ENCODE peak calls at places on chromosomes 1 and 21, in eight cellular contexts. One of them, this sample, is unnamed.

GRCh38 chr1:111643097-111643496 is 23.5 kb downstream of the RAP1A start:
- DNase-seq in stomach: no peak
- DNase-seq in endothelial cell: no peak
- DNase-seq in GM12865: no peak
- DNase-seq in progenitor cell of endocrine pancreas: no peak
- DNase-seq in lower leg skin: no peak
- DNase-seq in ascending aorta: no peak
- DNase-seq in AG09309: no peak
- DNase-seq in this sample: no peak

GRCh38 chr21:46289655-46290178 is 3.6 kb downstream of the YBEY start:
- DNase-seq in stomach: no peak
- DNase-seq in endothelial cell: no peak
- DNase-seq in GM12865: peak
- DNase-seq in progenitor cell of endocrine pancreas: no peak
- DNase-seq in lower leg skin: no peak
- DNase-seq in ascending aorta: no peak
- DNase-seq in AG09309: no peak
- DNase-seq in this sample: no peak

GRCh38 chr21:29342394-29342957 is 43.8 kb downstream of the BACH1 start:
- DNase-seq in stomach: no peak
- DNase-seq in endothelial cell: no peak
- DNase-seq in GM12865: peak
- DNase-seq in progenitor cell of endocrine pancreas: no peak
- DNase-seq in lower leg skin: peak
- DNase-seq in ascending aorta: peak
- DNase-seq in AG09309: peak
- DNase-seq in this sample: no peak

GRCh38 chr21:40020651-40021050 is 153.4 kb downstream of the PCP4 start:
- DNase-seq in stomach: no peak
- DNase-seq in endothelial cell: no peak
- DNase-seq in GM12865: no peak
- DNase-seq in progenitor cell of endocrine pancreas: no peak
- DNase-seq in lower leg skin: no peak
- DNase-seq in ascending aorta: no peak
- DNase-seq in AG09309: no peak
- DNase-seq in this sample: peak

GRCh38 chr1:172882385-172882784 is 168.4 kb downstream of the TNFSF18 start:
- DNase-seq in stomach: no peak
- DNase-seq in endothelial cell: no peak
- DNase-seq in GM12865: no peak
- DNase-seq in progenitor cell of endocrine pancreas: no peak
- DNase-seq in lower leg skin: no peak
- DNase-seq in ascending aorta: no peak
- DNase-seq in AG09309: no peak
- DNase-seq in this sample: no peak

GRCh38 chr1:151837841-151838490 is 1.7 kb downstream of the C2CD4D start:
- DNase-seq in stomach: no peak
- DNase-seq in endothelial cell: no peak
- DNase-seq in GM12865: peak
- DNase-seq in progenitor cell of endocrine pancreas: no peak
- DNase-seq in lower leg skin: no peak
- DNase-seq in ascending aorta: no peak
- DNase-seq in AG09309: no peak
- DNase-seq in this sample: no peak

GRCh38 chr1:39407889-39408640 is 83.4 kb upstream of the BMP8A start:
- DNase-seq in stomach: no peak
- DNase-seq in endothelial cell: no peak
- DNase-seq in GM12865: no peak
- DNase-seq in progenitor cell of endocrine pancreas: no peak
- DNase-seq in lower leg skin: no peak
- DNase-seq in ascending aorta: no peak
- DNase-seq in AG09309: no peak
- DNase-seq in this sample: no peak

GRCh38 chr21:44300262-44300959 is 558 bp downstream of the PFKL start:
- DNase-seq in stomach: peak
- DNase-seq in endothelial cell: peak
- DNase-seq in GM12865: peak
- DNase-seq in progenitor cell of endocrine pancreas: peak
- DNase-seq in lower leg skin: peak
- DNase-seq in ascending aorta: no peak
- DNase-seq in AG09309: no peak
- DNase-seq in this sample: no peak

GRCh38 chr1:25487628-25488027 is 55.8 kb upstream of the LDLRAP1 start:
- DNase-seq in stomach: no peak
- DNase-seq in endothelial cell: peak
- DNase-seq in GM12865: peak
- DNase-seq in progenitor cell of endocrine pancreas: no peak
- DNase-seq in lower leg skin: no peak
- DNase-seq in ascending aorta: no peak
- DNase-seq in AG09309: no peak
- DNase-seq in this sample: no peak

GRCh38 chr1:12414444-12415238 is 184.8 kb downstream of the VPS13D start:
- DNase-seq in stomach: no peak
- DNase-seq in endothelial cell: no peak
- DNase-seq in GM12865: no peak
- DNase-seq in progenitor cell of endocrine pancreas: no peak
- DNase-seq in lower leg skin: no peak
- DNase-seq in ascending aorta: no peak
- DNase-seq in AG09309: no peak
- DNase-seq in this sample: no peak

GRCh38 chr1:82064701-82065100 is 264.0 kb downstream of the ADGRL2 start:
- DNase-seq in stomach: no peak
- DNase-seq in endothelial cell: no peak
- DNase-seq in GM12865: no peak
- DNase-seq in progenitor cell of endocrine pancreas: no peak
- DNase-seq in lower leg skin: no peak
- DNase-seq in ascending aorta: no peak
- DNase-seq in AG09309: no peak
- DNase-seq in this sample: no peak

DNA sequence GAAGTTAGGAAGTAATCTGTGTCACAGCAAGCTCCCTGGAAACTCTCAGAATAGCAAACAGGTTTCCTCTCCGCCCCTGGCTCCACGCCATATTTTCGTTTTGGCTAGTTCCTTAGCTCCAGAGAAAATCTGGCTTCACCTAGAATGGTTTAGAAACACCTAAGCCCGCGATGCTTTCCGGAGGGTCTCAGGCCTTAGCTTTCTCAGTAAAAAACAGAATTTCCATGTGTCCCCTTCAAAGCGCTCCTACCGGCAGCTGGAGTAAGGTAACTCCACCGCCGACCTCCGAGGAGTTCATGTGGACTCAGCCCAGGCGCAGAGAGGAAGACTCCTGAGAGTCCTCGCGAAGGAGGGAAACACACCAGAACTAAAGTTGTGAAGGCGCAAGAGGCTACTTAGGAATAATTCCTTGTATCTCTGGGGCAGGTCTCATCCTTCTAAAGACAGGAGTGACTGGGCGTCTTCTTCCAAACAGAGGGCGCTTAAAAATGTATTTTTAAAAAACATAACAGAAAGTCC is 406 bp downstream of the KIAA0040 start:
- DNase-seq in stomach: peak
- DNase-seq in endothelial cell: no peak
- DNase-seq in GM12865: peak
- DNase-seq in progenitor cell of endocrine pancreas: no peak
- DNase-seq in lower leg skin: peak
- DNase-seq in ascending aorta: no peak
- DNase-seq in AG09309: no peak
- DNase-seq in this sample: no peak
- TF ChIP-seq CTCF in stomach: no peak
- TF ChIP-seq CTCF in endothelial cell: no peak
- TF ChIP-seq CTCF in GM12865: no peak
- TF ChIP-seq CTCF in progenitor cell of endocrine pancreas: no peak
- TF ChIP-seq CTCF in lower leg skin: no peak
- TF ChIP-seq CTCF in ascending aorta: no peak
- TF ChIP-seq CTCF in AG09309: no peak
- TF ChIP-seq CTCF in this sample: no peak

GRCh38 chr1:2168090-2168489 is 26.5 kb downstream of the FAAP20 start:
- DNase-seq in stomach: no peak
- DNase-seq in endothelial cell: no peak
- DNase-seq in GM12865: no peak
- DNase-seq in progenitor cell of endocrine pancreas: no peak
- DNase-seq in lower leg skin: no peak
- DNase-seq in ascending aorta: no peak
- DNase-seq in AG09309: no peak
- DNase-seq in this sample: no peak

GRCh38 chr1:2168535-2168934 is 26.0 kb downstream of the FAAP20 start:
- DNase-seq in stomach: no peak
- DNase-seq in endothelial cell: no peak
- DNase-seq in GM12865: no peak
- DNase-seq in progenitor cell of endocrine pancreas: no peak
- DNase-seq in lower leg skin: no peak
- DNase-seq in ascending aorta: no peak
- DNase-seq in AG09309: no peak
- DNase-seq in this sample: no peak

GRCh38 chr1:2165636-2166035 is 28.9 kb downstream of the FAAP20 start:
- DNase-seq in stomach: no peak
- DNase-seq in endothelial cell: no peak
- DNase-seq in GM12865: no peak
- DNase-seq in progenitor cell of endocrine pancreas: no peak
- DNase-seq in lower leg skin: no peak
- DNase-seq in ascending aorta: no peak
- DNase-seq in AG09309: no peak
- DNase-seq in this sample: no peak

GRCh38 chr1:2166254-2166653 is 28.3 kb downstream of the FAAP20 start:
- DNase-seq in stomach: no peak
- DNase-seq in endothelial cell: no peak
- DNase-seq in GM12865: no peak
- DNase-seq in progenitor cell of endocrine pancreas: no peak
- DNase-seq in lower leg skin: no peak
- DNase-seq in ascending aorta: no peak
- DNase-seq in AG09309: no peak
- DNase-seq in this sample: no peak

DNA sequence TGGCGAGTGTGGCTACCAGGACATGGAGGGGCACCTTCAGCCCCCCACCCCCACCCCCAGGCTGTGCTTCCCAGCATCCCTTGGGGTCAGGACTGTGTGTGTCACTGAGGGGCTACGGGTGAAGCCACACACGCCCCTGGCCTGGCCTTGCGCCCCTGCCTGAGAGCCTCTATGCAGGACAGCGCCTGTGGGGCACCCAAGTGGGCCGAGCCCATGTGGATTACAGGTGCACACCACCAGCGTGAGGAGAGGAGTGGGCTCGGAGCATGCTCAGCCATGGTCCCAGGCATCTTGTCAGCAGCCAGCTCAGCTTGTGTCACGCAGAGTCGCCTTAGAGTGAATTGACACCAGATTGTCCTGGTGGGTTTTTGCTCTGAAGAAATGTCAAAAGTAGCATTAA is 27.9 kb downstream of the FAAP20 start:
- DNase-seq in stomach: no peak
- DNase-seq in endothelial cell: no peak
- DNase-seq in GM12865: no peak
- DNase-seq in progenitor cell of endocrine pancreas: no peak
- DNase-seq in lower leg skin: no peak
- DNase-seq in ascending aorta: no peak
- DNase-seq in AG09309: no peak
- DNase-seq in this sample: no peak
- TF ChIP-seq CTCF in stomach: no peak
- TF ChIP-seq CTCF in endothelial cell: no peak
- TF ChIP-seq CTCF in GM12865: no peak
- TF ChIP-seq CTCF in progenitor cell of endocrine pancreas: no peak
- TF ChIP-seq CTCF in lower leg skin: no peak
- TF ChIP-seq CTCF in ascending aorta: no peak
- TF ChIP-seq CTCF in AG09309: no peak
- TF ChIP-seq CTCF in this sample: no peak

GRCh38 chr1:183025782-183026774 is 2.9 kb downstream of the LAMC1 start:
- DNase-seq in stomach: no peak
- DNase-seq in endothelial cell: no peak
- DNase-seq in GM12865: peak
- DNase-seq in progenitor cell of endocrine pancreas: no peak
- DNase-seq in lower leg skin: no peak
- DNase-seq in ascending aorta: no peak
- DNase-seq in AG09309: no peak
- DNase-seq in this sample: no peak
- TF ChIP-seq CTCF in stomach: no peak
- TF ChIP-seq CTCF in endothelial cell: no peak
- TF ChIP-seq CTCF in GM12865: no peak
- TF ChIP-seq CTCF in progenitor cell of endocrine pancreas: no peak
- TF ChIP-seq CTCF in lower leg skin: no peak
- TF ChIP-seq CTCF in ascending aorta: no peak
- TF ChIP-seq CTCF in AG09309: no peak
- TF ChIP-seq CTCF in this sample: no peak

GRCh38 chr1:21334214-21335087 is 44.2 kb upstream of the ECE1 start:
- DNase-seq in stomach: peak
- DNase-seq in endothelial cell: peak
- DNase-seq in GM12865: peak
- DNase-seq in progenitor cell of endocrine pancreas: no peak
- DNase-seq in lower leg skin: peak
- DNase-seq in ascending aorta: peak
- DNase-seq in AG09309: peak
- DNase-seq in this sample: peak

GRCh38 chr1:21333824-21334213 is 43.6 kb upstream of the ECE1 start:
- DNase-seq in stomach: no peak
- DNase-seq in endothelial cell: no peak
- DNase-seq in GM12865: no peak
- DNase-seq in progenitor cell of endocrine pancreas: no peak
- DNase-seq in lower leg skin: no peak
- DNase-seq in ascending aorta: no peak
- DNase-seq in AG09309: no peak
- DNase-seq in this sample: no peak

GRCh38 chr1:21337010-21337437 is 46.8 kb upstream of the ECE1 start:
- DNase-seq in stomach: no peak
- DNase-seq in endothelial cell: no peak
- DNase-seq in GM12865: no peak
- DNase-seq in progenitor cell of endocrine pancreas: no peak
- DNase-seq in lower leg skin: no peak
- DNase-seq in ascending aorta: no peak
- DNase-seq in AG09309: no peak
- DNase-seq in this sample: no peak

GRCh38 chr1:21335750-21336168 is 45.5 kb upstream of the ECE1 start:
- DNase-seq in stomach: no peak
- DNase-seq in endothelial cell: no peak
- DNase-seq in GM12865: no peak
- DNase-seq in progenitor cell of endocrine pancreas: no peak
- DNase-seq in lower leg skin: no peak
- DNase-seq in ascending aorta: no peak
- DNase-seq in AG09309: no peak
- DNase-seq in this sample: peak

DNA sequence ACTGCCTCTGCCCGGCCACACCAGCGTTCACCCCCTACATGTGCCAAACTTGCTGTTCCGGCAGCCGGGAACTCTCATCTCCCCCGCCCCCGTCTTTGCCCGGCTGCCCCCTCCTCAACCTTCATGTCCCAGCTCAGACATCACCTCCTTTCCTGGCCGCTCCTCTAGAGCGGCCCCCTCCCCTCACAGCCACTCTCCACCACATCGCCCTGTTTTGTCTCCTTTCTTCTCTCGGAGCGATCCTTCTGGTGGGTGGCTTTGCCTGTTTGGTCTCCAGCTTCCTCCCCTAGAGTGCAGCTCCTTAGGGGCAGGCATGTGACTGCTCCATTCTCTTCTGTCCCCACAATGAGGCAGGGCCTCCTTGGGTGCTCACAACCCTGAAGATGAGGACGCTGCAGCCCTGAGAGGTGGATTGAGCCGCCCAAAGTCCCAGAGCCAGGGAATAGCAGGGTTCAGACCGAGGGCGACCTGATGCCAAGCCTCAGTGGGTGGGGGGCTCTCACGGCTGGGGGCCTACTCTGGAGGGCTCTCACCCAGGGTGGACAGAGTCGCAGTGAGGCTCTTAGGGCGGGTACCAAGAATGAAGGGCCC is 44.9 kb upstream of the ECE1 start:
- DNase-seq in stomach: no peak
- DNase-seq in endothelial cell: no peak
- DNase-seq in GM12865: no peak
- DNase-seq in progenitor cell of endocrine pancreas: no peak
- DNase-seq in lower leg skin: no peak
- DNase-seq in ascending aorta: no peak
- DNase-seq in AG09309: no peak
- DNase-seq in this sample: no peak
- TF ChIP-seq CTCF in stomach: no peak
- TF ChIP-seq CTCF in endothelial cell: no peak
- TF ChIP-seq CTCF in GM12865: no peak
- TF ChIP-seq CTCF in progenitor cell of endocrine pancreas: no peak
- TF ChIP-seq CTCF in lower leg skin: no peak
- TF ChIP-seq CTCF in ascending aorta: no peak
- TF ChIP-seq CTCF in AG09309: no peak
- TF ChIP-seq CTCF in this sample: no peak